ENCODE peak calls at places on chromosomes 5 and 9, in five cellular contexts. F is HepG2, Q is GM12878, D is HCT116, Z is K562. V is an unnamed sample.

GRCh38 chr5:100464418-100464817 is 70.8 kb upstream of the FAM174A start:
- DNase-seq in F (no peak), Q (no peak), D (no peak), Z (no peak), V (no peak)

GRCh38 chr5:66869347-66869746 is 273.2 kb downstream of the MAST4 start:
- DNase-seq in F (no peak), Q (no peak), D (no peak), Z (no peak), V (no peak)

GRCh38 chr5:87195104-87195581 is 72.5 kb upstream of the RASA1 start:
- DNase-seq in F (no peak), Q (peak), D (no peak), Z (no peak), V (no peak)

GRCh38 chr9:12988259-12988658 is 213.4 kb downstream of the LURAP1L start:
- DNase-seq in F (no peak), Q (no peak), D (no peak), Z (no peak), V (no peak)

GRCh38 chr9:1429328-1429727 is 379.2 kb downstream of the DMRT2 start:
- DNase-seq in F (peak), Q (no peak), D (no peak), Z (no peak), V (no peak)

GRCh38 chr5:163574477-163575440 is 69.3 kb downstream of the MAT2B start:
- DNase-seq in F (no peak), Q (no peak), D (no peak), Z (no peak), V (no peak)

GRCh38 chr5:132526974-132527564 is 16.3 kb downstream of the IL5 start:
- DNase-seq in F (peak), Q (no peak), D (no peak), Z (peak), V (no peak)

GRCh38 chr5:112388739-112389138 is 30.3 kb downstream of the EPB41L4A start:
- DNase-seq in F (no peak), Q (no peak), D (no peak), Z (no peak), V (no peak)

DNA sequence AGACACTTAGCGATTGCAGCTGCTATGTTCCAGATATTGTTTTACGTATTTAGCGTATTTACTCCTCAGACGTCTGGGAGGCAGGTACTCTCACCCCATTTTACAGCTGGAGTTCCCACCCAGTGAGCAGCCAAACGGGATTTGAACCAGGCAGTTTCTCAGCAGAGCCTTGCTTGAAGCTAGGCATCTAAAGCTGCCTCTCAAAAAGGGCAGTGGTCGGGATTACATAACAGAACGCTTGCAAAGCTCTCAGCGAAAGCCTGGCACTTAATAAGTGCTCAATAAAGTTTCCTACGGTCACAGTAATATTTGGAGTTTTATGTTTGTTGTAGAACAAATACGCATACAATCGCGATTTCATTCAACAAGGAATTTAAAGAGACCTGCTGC is 302 bp upstream of the BSPRY start:
- DNase-seq in F (no peak), Q (no peak), D (no peak), Z (no peak), V (peak)
- TF ChIP-seq EZH2 in F (peak), Q (no peak), D (no peak), Z (no peak), V (no peak)

GRCh38 chr5:77391240-77391765 is 100.8 kb downstream of the WDR41 start:
- DNase-seq in F (no peak), Q (no peak), D (no peak), Z (no peak), V (no peak)
- TF ChIP-seq ZNF274 in F (no peak), Q (no peak), D (no peak), Z (no peak), V (no peak)

GRCh38 chr5:141485305-141486055 is 650 bp downstream of the PCDHGC4 start:
- DNase-seq in F (no peak), Q (no peak), D (no peak), Z (no peak), V (no peak)
- TF ChIP-seq EZH2 in F (no peak), Q (no peak), D (no peak), Z (peak), V (peak)

DNA sequence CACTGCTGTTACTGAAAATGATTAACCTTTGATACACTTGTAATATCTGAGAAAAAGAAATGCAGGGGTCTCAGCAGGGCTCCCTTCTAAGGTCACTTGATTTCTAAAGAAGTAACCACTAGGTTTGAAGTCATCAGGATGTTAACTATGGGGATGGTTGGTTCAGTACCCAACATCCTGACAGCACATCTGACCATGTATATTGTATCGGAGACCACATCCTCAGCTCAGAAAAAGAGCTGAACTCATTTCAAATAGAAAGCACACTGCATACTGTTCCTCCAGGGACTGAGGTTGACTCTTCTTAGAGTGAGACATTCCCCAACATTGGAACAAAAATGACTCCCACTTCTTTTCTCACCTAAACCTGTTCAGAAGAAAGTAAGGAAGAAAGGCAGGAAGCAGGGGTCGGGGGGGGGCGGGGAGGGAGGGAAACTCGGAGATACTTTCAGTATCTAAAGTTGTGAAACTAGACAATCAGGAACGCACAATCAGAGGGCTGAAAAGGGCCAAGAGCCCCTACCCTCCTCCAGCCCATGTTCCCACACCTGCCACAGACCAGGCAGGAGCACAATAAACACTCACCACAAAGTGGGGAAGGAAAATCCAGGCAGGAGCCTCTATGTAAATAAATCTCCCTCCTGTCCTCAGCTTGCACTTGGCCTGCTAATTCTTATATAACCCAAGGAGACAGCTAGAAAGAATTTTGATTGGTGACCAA is 730 bp upstream of the GZMA start:
- DNase-seq in F (no peak), Q (no peak), D (no peak), Z (no peak), V (no peak)
- TF ChIP-seq ZNF274 in F (no peak), Q (no peak), D (no peak), Z (no peak), V (no peak)